ENCODE peak calls at places on chromosomes 6 and 20, in nine cellular contexts. Y is cardiac muscle cell; X is tibial artery; D is left ventricle myocardium inferior; T is dorsolateral prefrontal cortex; F is caudate nucleus; V is IMR-90; H is CD8-positive, alpha-beta memory T cell; N is AG04450. U is an unnamed sample.

GRCh38 chr20:22582386-22582959 is 1.9 kb downstream of the FOXA2 start:
- DNase-seq in D (no peak), F (no peak), N (no peak), V (no peak), T (no peak), H (no peak), Y (no peak), X (no peak), U (no peak)

GRCh38 chr20:45347297-45347935 is 808 bp downstream of the SDC4 start:
- DNase-seq in V (no peak), X (no peak), F (no peak), N (no peak), H (no peak), D (no peak), Y (no peak), T (no peak), U (peak; percentile 72)

GRCh38 chr6:2158596-2159271 is 86.7 kb downstream of the GMDS start:
- DNase-seq in T (no peak), F (no peak), V (peak; percentile 12), H (no peak), N (no peak), X (no peak), D (no peak), Y (peak; percentile 40), U (no peak)

GRCh38 chr6:30810813-30811329 is 66.5 kb upstream of the IER3 start:
- DNase-seq in Y (no peak), X (no peak), N (no peak), T (no peak), D (no peak), V (no peak), F (no peak), H (no peak), U (no peak)

GRCh38 chr20:63280929-63281545 is 8.4 kb downstream of the ARFGAP1 start:
- DNase-seq in D (no peak), V (no peak), Y (no peak), T (no peak), X (no peak), H (no peak), F (no peak), N (no peak), U (peak; percentile 8)

GRCh38 chr6:33117826-33118277 is 42.1 kb downstream of the HLA-DPB1 start:
- DNase-seq in H (no peak), V (no peak), F (no peak), N (no peak), Y (no peak), D (no peak), T (no peak), X (no peak), U (no peak)

GRCh38 chr6:138528137-138528536 is 28.8 kb upstream of the NHSL1 start:
- DNase-seq in D (no peak), T (no peak), F (no peak), N (no peak), H (no peak), Y (no peak), V (peak; percentile 34), X (no peak), U (no peak)

GRCh38 chr6:111870751-111871064 is 2.5 kb downstream of the FYN start:
- DNase-seq in Y (no peak), H (no peak), D (no peak), F (no peak), X (no peak), T (no peak), N (no peak), V (no peak), U (no peak)

GRCh38 chr20:9927224-9927623 is 88.3 kb upstream of the PAK5 start:
- DNase-seq in D (no peak), Y (no peak), T (no peak), F (no peak), V (no peak), N (no peak), X (no peak), H (no peak), U (no peak)

GRCh38 chr20:8414611-8415274 is 282.7 kb downstream of the PLCB1 start:
- DNase-seq in Y (no peak), X (no peak), H (no peak), V (peak; percentile 78), F (no peak), N (no peak), D (no peak), T (no peak), U (no peak)

GRCh38 chr6:110720066-110720465 is 95.2 kb downstream of the CDK19 start:
- DNase-seq in F (no peak), H (no peak), T (no peak), V (no peak), N (no peak), Y (no peak), X (no peak), D (no peak), U (no peak)

GRCh38 chr6:11744753-11745152 is 33.9 kb downstream of the ADTRP start:
- DNase-seq in H (no peak), D (peak; percentile 45), F (no peak), Y (no peak), N (peak; percentile 21), T (no peak), X (peak; percentile 90), V (peak; percentile 71), U (peak; percentile 75)

DNA sequence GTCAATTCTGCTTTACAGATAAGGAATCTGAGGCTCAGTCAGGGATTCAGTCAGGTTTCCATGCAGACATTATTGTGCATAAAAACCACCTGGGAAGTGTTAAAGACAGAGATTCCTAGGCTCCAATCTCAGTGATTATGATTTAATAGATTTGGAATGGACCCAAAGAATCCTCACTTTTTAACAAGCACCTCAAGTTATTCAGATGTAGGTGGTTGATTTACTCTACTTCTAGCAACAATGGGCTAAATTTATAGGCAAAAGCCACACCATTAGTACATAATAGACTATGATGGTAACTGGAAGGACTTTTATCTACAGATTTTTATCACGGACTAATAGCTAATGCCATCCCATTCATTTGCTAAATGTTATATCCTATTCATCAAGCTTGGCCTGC is 9.0 kb downstream of the ENPP1 start:
- DNase-seq in F (no peak), Y (no peak), N (no peak), H (no peak), T (no peak), V (no peak), D (no peak), X (no peak), U (no peak)
- H3K27ac ChIP-seq in F (no peak overlapping the region), Y (no peak overlapping the region), N (no peak overlapping the region), H (no peak overlapping the region), T (no peak overlapping the region), V (no peak overlapping the region), D (no peak overlapping the region), X (no peak overlapping the region), U (no peak overlapping the region)

GRCh38 chr6:49892280-49892679 is 25.9 kb upstream of the CRISP1 start:
- DNase-seq in T (no peak), Y (no peak), F (no peak), V (no peak), X (peak; percentile 18), D (no peak), H (no peak), N (no peak), U (no peak)
- H3K27ac ChIP-seq in T (no peak overlapping the region), Y (no peak overlapping the region), F (no peak overlapping the region), V (no peak overlapping the region), X (no peak overlapping the region), D (no peak overlapping the region), H (no peak overlapping the region), N (no peak overlapping the region), U (no peak overlapping the region)

DNA sequence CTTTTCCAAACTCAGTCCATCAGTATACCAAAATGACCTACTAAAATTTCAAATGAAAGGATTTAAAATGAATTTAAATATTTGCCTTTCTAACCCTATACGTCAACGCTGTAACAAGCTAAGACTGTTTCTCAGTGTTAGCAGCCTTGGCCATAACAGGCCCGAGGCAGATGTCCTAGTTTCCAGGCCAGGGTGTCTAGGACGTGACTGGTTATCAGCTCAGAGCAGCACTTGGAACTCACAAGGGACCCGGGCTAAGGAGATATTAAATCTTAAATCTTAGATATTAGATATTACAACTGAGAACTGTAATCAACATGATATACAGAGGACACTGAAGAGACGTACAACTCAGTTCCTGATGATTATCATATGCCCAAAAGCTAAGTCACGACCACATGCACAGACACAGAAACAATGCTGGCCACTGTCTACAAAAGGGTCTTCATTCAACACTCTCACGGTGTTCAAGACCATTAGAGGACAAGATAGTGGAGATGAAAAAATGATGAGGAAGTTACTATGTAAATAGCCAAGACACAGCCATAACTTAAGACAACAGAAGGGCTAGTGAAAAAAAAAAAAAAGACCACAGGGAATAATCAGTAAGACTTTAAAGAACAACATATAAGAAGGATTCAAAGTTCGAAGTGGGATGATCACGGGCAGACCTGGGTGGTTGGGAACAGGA is at the start of gene CLDN20:
- DNase-seq in Y (no peak), T (no peak), X (no peak), D (no peak), N (no peak), F (no peak), H (no peak), V (no peak), U (no peak)
- H3K27ac ChIP-seq in Y (no peak within 1 kb of the TSS), T (peak within 1 kb of the TSS; percentile 75), X (no peak within 1 kb of the TSS), D (peak within 1 kb of the TSS; percentile 25), N (no peak within 1 kb of the TSS), F (no peak within 1 kb of the TSS), H (no peak within 1 kb of the TSS), V (no peak within 1 kb of the TSS), U (no peak within 1 kb of the TSS)

GRCh38 chr6:160513836-160514235 is 150.2 kb downstream of the LPA start:
- DNase-seq in T (no peak), X (no peak), Y (no peak), N (no peak), F (no peak), D (no peak), H (no peak), V (no peak), U (no peak)
- H3K27ac ChIP-seq in T (no peak overlapping the region), X (no peak overlapping the region), Y (no peak overlapping the region), N (no peak overlapping the region), F (no peak overlapping the region), D (no peak overlapping the region), H (no peak overlapping the region), V (no peak overlapping the region), U (no peak overlapping the region)

U was measured in psoas muscle.